ENCODE peak calls at places on chromosomes 5 and 9, in four cellular contexts. One of them, this sample, is unnamed.

GRCh38 chr9:128276574-128277270 is 646 bp downstream of the SWI5 start:
- DNase-seq in ecto neural progenitor cell: peak
- DNase-seq in BE2C: peak
- DNase-seq in non-pigmented ciliary epithelial cell: no peak
- DNase-seq in this sample: peak

GRCh38 chr5:148620696-148621095 is 33.6 kb downstream of the HTR4 start:
- DNase-seq in BE2C: no peak
- DNase-seq in ecto neural progenitor cell: no peak
- DNase-seq in non-pigmented ciliary epithelial cell: peak
- DNase-seq in this sample: no peak

GRCh38 chr9:76374702-76375543 is 19.3 kb downstream of the RFK start:
- DNase-seq in non-pigmented ciliary epithelial cell: peak
- DNase-seq in ecto neural progenitor cell: no peak
- DNase-seq in BE2C: no peak
- DNase-seq in this sample: peak

GRCh38 chr9:72022846-72023245 is 37.6 kb downstream of the C9orf57 start:
- DNase-seq in non-pigmented ciliary epithelial cell: peak
- DNase-seq in ecto neural progenitor cell: no peak
- DNase-seq in BE2C: no peak
- DNase-seq in this sample: peak

GRCh38 chr9:107624216-107624948 is 134.8 kb upstream of the KLF4 start:
- DNase-seq in BE2C: no peak
- DNase-seq in ecto neural progenitor cell: no peak
- DNase-seq in non-pigmented ciliary epithelial cell: no peak
- DNase-seq in this sample: peak

GRCh38 chr9:110320651-110321050 is 17.0 kb downstream of the TXNDC8 start:
- DNase-seq in non-pigmented ciliary epithelial cell: no peak
- DNase-seq in ecto neural progenitor cell: no peak
- DNase-seq in BE2C: no peak
- DNase-seq in this sample: no peak

GRCh38 chr5:142063878-142064331 is 44.7 kb upstream of the NDFIP1 start:
- DNase-seq in ecto neural progenitor cell: peak
- DNase-seq in non-pigmented ciliary epithelial cell: no peak
- DNase-seq in BE2C: peak
- DNase-seq in this sample: peak

GRCh38 chr9:136705564-136705963 is 6.8 kb upstream of the DIPK1B start:
- DNase-seq in BE2C: no peak
- DNase-seq in non-pigmented ciliary epithelial cell: no peak
- DNase-seq in ecto neural progenitor cell: no peak
- DNase-seq in this sample: no peak

GRCh38 chr5:96226941-96227552 is 206.0 kb downstream of the PCSK1 start:
- DNase-seq in non-pigmented ciliary epithelial cell: peak
- DNase-seq in BE2C: no peak
- DNase-seq in ecto neural progenitor cell: no peak
- DNase-seq in this sample: peak

GRCh38 chr5:43780586-43780985 is 177.6 kb downstream of the NNT start:
- DNase-seq in ecto neural progenitor cell: no peak
- DNase-seq in non-pigmented ciliary epithelial cell: no peak
- DNase-seq in BE2C: no peak
- DNase-seq in this sample: peak